ENCODE peak calls at places on chromosomes 6 and 20, in six cellular contexts. One of them, this sample, is unnamed. For H3K36me3, the result is how much of the 10 kb centered on the place peaks cover.

GRCh38 chr6:130140084-130140483 is 82.7 kb downstream of the SAMD3 start:
- DNase-seq in cardiac muscle cell: no peak
- DNase-seq in PC-3: no peak
- DNase-seq in stomach: no peak
- DNase-seq in left ventricle myocardium inferior: no peak
- DNase-seq in WERI-Rb-1: no peak
- DNase-seq in this sample: no peak

GRCh38 chr6:41286544-41287346 is at the start of gene TREM1:
- DNase-seq in cardiac muscle cell: no peak
- DNase-seq in PC-3: peak
- DNase-seq in stomach: no peak
- DNase-seq in left ventricle myocardium inferior: peak
- DNase-seq in WERI-Rb-1: no peak
- DNase-seq in this sample: no peak

GRCh38 chr20:341682-342081 is 5.2 kb upstream of the NRSN2 start:
- DNase-seq in cardiac muscle cell: no peak
- DNase-seq in PC-3: peak
- DNase-seq in stomach: no peak
- DNase-seq in left ventricle myocardium inferior: no peak
- DNase-seq in WERI-Rb-1: no peak
- DNase-seq in this sample: no peak

GRCh38 chr20:6705106-6705766 is 62.2 kb upstream of the BMP2 start:
- DNase-seq in cardiac muscle cell: no peak
- DNase-seq in PC-3: peak
- DNase-seq in stomach: no peak
- DNase-seq in left ventricle myocardium inferior: no peak
- DNase-seq in WERI-Rb-1: no peak
- DNase-seq in this sample: no peak

GRCh38 chr20:45725134-45725533 is 3.0 kb downstream of the SPINT4 start:
- DNase-seq in cardiac muscle cell: no peak
- DNase-seq in PC-3: no peak
- DNase-seq in stomach: no peak
- DNase-seq in left ventricle myocardium inferior: no peak
- DNase-seq in WERI-Rb-1: no peak
- DNase-seq in this sample: no peak

GRCh38 chr6:149320745-149321240 is 3.3 kb downstream of the TAB2 start:
- DNase-seq in cardiac muscle cell: no peak
- DNase-seq in PC-3: peak
- DNase-seq in stomach: no peak
- DNase-seq in left ventricle myocardium inferior: no peak
- DNase-seq in WERI-Rb-1: no peak
- DNase-seq in this sample: no peak

GRCh38 chr20:62953167-62953838 is 794 bp downstream of the SLC17A9 start:
- DNase-seq in cardiac muscle cell: no peak
- DNase-seq in PC-3: no peak
- DNase-seq in stomach: no peak
- DNase-seq in left ventricle myocardium inferior: no peak
- DNase-seq in WERI-Rb-1: no peak
- DNase-seq in this sample: no peak

GRCh38 chr6:125507987-125508655 is 206.4 kb upstream of the HDDC2 start:
- DNase-seq in cardiac muscle cell: no peak
- DNase-seq in PC-3: no peak
- DNase-seq in stomach: no peak
- DNase-seq in left ventricle myocardium inferior: no peak
- DNase-seq in WERI-Rb-1: no peak
- DNase-seq in this sample: peak

GRCh38 chr6:4817551-4817950 is 41.3 kb downstream of the CDYL start:
- DNase-seq in cardiac muscle cell: no peak
- DNase-seq in PC-3: peak
- DNase-seq in stomach: no peak
- DNase-seq in left ventricle myocardium inferior: no peak
- DNase-seq in WERI-Rb-1: no peak
- DNase-seq in this sample: no peak

GRCh38 chr6:47769951-47770350 is 11.9 kb upstream of the OPN5 start:
- DNase-seq in cardiac muscle cell: no peak
- DNase-seq in PC-3: no peak
- DNase-seq in stomach: no peak
- DNase-seq in left ventricle myocardium inferior: no peak
- DNase-seq in WERI-Rb-1: no peak
- DNase-seq in this sample: no peak

GRCh38 chr6:142544199-142544838 is 242.5 kb downstream of the ADGRG6 start:
- DNase-seq in cardiac muscle cell: no peak
- DNase-seq in PC-3: no peak
- DNase-seq in stomach: no peak
- DNase-seq in left ventricle myocardium inferior: no peak
- DNase-seq in WERI-Rb-1: no peak
- DNase-seq in this sample: no peak

GRCh38 chr6:135782517-135782916 is 69.0 kb upstream of the PDE7B start:
- DNase-seq in cardiac muscle cell: no peak
- DNase-seq in PC-3: no peak
- DNase-seq in stomach: no peak
- DNase-seq in left ventricle myocardium inferior: no peak
- DNase-seq in WERI-Rb-1: no peak
- DNase-seq in this sample: no peak

GRCh38 chr20:55667955-55668354 is 337.4 kb downstream of the CBLN4 start:
- DNase-seq in cardiac muscle cell: no peak
- DNase-seq in PC-3: no peak
- DNase-seq in stomach: no peak
- DNase-seq in left ventricle myocardium inferior: no peak
- DNase-seq in WERI-Rb-1: no peak
- DNase-seq in this sample: no peak

GRCh38 chr6:121222656-121223055 is 111.6 kb downstream of the TBC1D32 start:
- DNase-seq in cardiac muscle cell: no peak
- DNase-seq in PC-3: peak
- DNase-seq in stomach: no peak
- DNase-seq in left ventricle myocardium inferior: no peak
- DNase-seq in WERI-Rb-1: no peak
- DNase-seq in this sample: no peak
- TF ChIP-seq CTCF in cardiac muscle cell: peak
- TF ChIP-seq CTCF in PC-3: peak
- TF ChIP-seq CTCF in stomach: no peak
- TF ChIP-seq CTCF in left ventricle myocardium inferior: no peak
- TF ChIP-seq CTCF in WERI-Rb-1: no peak
- TF ChIP-seq CTCF in this sample: no peak

DNA sequence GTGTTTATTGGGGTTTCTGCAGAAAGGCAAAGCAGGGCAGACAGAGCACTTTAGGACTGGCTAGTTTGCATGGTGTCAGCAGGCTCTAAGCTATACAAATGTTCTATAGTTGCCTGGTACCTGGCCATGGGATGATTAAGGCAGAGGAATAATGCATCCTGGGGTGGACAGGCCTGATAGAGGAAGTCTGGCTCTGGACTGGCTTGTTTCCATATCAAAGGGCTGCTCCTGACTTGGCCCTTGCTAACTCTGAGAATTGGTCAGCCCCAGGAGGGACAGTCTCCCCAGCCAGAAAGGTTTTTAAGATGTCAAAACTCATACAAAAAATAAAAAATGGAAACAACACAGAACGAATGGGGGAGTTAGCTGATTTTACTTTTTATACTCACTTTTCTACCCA is 136.9 kb downstream of the TBC1D7 start:
- DNase-seq in cardiac muscle cell: no peak
- DNase-seq in PC-3: no peak
- DNase-seq in stomach: no peak
- DNase-seq in left ventricle myocardium inferior: no peak
- DNase-seq in WERI-Rb-1: no peak
- DNase-seq in this sample: no peak
- H3K4me3 ChIP-seq in cardiac muscle cell: no peak
- H3K4me3 ChIP-seq in PC-3: no peak
- H3K4me3 ChIP-seq in stomach: no peak
- H3K4me3 ChIP-seq in left ventricle myocardium inferior: no peak
- H3K4me3 ChIP-seq in WERI-Rb-1: no peak
- H3K4me3 ChIP-seq in this sample: no peak

GRCh38 chr20:35506872-35507638 is 22.4 kb downstream of the C20orf173 start:
- DNase-seq in cardiac muscle cell: no peak
- DNase-seq in PC-3: peak
- DNase-seq in stomach: no peak
- DNase-seq in left ventricle myocardium inferior: no peak
- DNase-seq in WERI-Rb-1: no peak
- DNase-seq in this sample: no peak

GRCh38 chr20:35503841-35504460 is 25.5 kb downstream of the C20orf173 start:
- DNase-seq in cardiac muscle cell: no peak
- DNase-seq in PC-3: no peak
- DNase-seq in stomach: no peak
- DNase-seq in left ventricle myocardium inferior: peak
- DNase-seq in WERI-Rb-1: no peak
- DNase-seq in this sample: no peak

GRCh38 chr20:35508493-35509218 is 20.8 kb downstream of the C20orf173 start:
- DNase-seq in cardiac muscle cell: no peak
- DNase-seq in PC-3: no peak
- DNase-seq in stomach: no peak
- DNase-seq in left ventricle myocardium inferior: no peak
- DNase-seq in WERI-Rb-1: no peak
- DNase-seq in this sample: no peak

GRCh38 chr20:35504751-35505150 is 24.7 kb downstream of the C20orf173 start:
- DNase-seq in cardiac muscle cell: no peak
- DNase-seq in PC-3: no peak
- DNase-seq in stomach: no peak
- DNase-seq in left ventricle myocardium inferior: no peak
- DNase-seq in WERI-Rb-1: no peak
- DNase-seq in this sample: no peak

DNA sequence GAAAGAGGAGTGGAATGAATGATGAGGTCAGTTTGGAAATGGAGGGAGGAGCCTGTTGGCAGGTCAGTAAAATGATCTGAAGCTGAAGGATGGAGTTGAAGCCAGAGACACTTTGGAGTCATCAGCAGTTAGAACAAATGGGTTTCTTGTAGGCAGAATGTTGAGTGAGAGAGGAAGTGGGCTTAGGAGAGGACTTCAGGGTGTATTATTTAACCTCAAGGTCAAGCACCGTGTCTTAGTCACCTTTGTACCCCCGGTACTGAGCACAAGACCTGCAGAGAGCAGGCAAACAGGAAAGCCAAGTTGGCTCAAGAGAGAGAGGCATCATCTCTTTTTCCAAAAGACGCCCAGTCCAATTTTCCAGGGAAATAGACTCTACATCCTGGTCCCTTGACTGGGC is 23.3 kb downstream of the C20orf173 start:
- DNase-seq in cardiac muscle cell: no peak
- DNase-seq in PC-3: no peak
- DNase-seq in stomach: no peak
- DNase-seq in left ventricle myocardium inferior: no peak
- DNase-seq in WERI-Rb-1: no peak
- DNase-seq in this sample: no peak
- H3K36me3 ChIP-seq in cardiac muscle cell: half or more
- H3K36me3 ChIP-seq in PC-3: under half
- H3K36me3 ChIP-seq in stomach: half or more
- H3K36me3 ChIP-seq in left ventricle myocardium inferior: half or more
- H3K36me3 ChIP-seq in WERI-Rb-1: half or more
- H3K36me3 ChIP-seq in this sample: under half

GRCh38 chr6:139114741-139115140 is 20.1 kb upstream of the HECA start:
- DNase-seq in cardiac muscle cell: no peak
- DNase-seq in PC-3: no peak
- DNase-seq in stomach: no peak
- DNase-seq in left ventricle myocardium inferior: no peak
- DNase-seq in WERI-Rb-1: no peak
- DNase-seq in this sample: no peak
- TF ChIP-seq CTCF in cardiac muscle cell: no peak
- TF ChIP-seq CTCF in PC-3: no peak
- TF ChIP-seq CTCF in stomach: no peak
- TF ChIP-seq CTCF in left ventricle myocardium inferior: no peak
- TF ChIP-seq CTCF in WERI-Rb-1: no peak
- TF ChIP-seq CTCF in this sample: no peak

GRCh38 chr6:77466055-77467028 is 3.1 kb upstream of the HTR1B start:
- DNase-seq in cardiac muscle cell: peak
- DNase-seq in PC-3: peak
- DNase-seq in stomach: peak
- DNase-seq in left ventricle myocardium inferior: peak
- DNase-seq in WERI-Rb-1: peak
- DNase-seq in this sample: no peak
- H3K4me3 ChIP-seq in cardiac muscle cell: peak
- H3K4me3 ChIP-seq in PC-3: peak
- H3K4me3 ChIP-seq in stomach: peak
- H3K4me3 ChIP-seq in left ventricle myocardium inferior: peak
- H3K4me3 ChIP-seq in WERI-Rb-1: no peak
- H3K4me3 ChIP-seq in this sample: peak

GRCh38 chr20:10639051-10639761 is 34.6 kb downstream of the JAG1 start:
- DNase-seq in cardiac muscle cell: no peak
- DNase-seq in PC-3: no peak
- DNase-seq in stomach: no peak
- DNase-seq in left ventricle myocardium inferior: no peak
- DNase-seq in WERI-Rb-1: no peak
- DNase-seq in this sample: no peak
- H3K36me3 ChIP-seq in cardiac muscle cell: half or more
- H3K36me3 ChIP-seq in PC-3: half or more
- H3K36me3 ChIP-seq in stomach: half or more
- H3K36me3 ChIP-seq in left ventricle myocardium inferior: half or more
- H3K36me3 ChIP-seq in WERI-Rb-1: under half
- H3K36me3 ChIP-seq in this sample: under half

DNA sequence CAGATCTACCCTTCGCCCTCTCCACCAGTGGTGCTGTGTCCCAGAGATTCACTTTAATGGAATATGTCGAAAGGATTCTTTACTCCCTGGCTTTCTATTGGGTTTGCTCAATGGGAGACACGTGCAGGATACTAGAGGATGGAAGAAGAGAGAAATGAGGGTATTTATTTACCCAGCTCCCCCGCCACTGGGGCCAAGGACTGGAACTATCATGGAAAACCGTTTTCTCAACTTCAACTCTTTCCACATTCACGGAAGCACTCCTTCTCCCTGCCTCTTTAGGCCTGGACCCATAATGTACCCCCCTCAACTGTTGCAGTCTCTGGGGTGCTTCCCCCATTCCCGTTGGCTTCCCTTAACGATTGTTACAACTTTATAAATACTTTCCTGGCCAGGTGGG is 26.6 kb upstream of the RALY start:
- DNase-seq in cardiac muscle cell: no peak
- DNase-seq in PC-3: no peak
- DNase-seq in stomach: no peak
- DNase-seq in left ventricle myocardium inferior: no peak
- DNase-seq in WERI-Rb-1: no peak
- DNase-seq in this sample: no peak
- TF ChIP-seq CTCF in cardiac muscle cell: no peak
- TF ChIP-seq CTCF in PC-3: no peak
- TF ChIP-seq CTCF in stomach: no peak
- TF ChIP-seq CTCF in left ventricle myocardium inferior: no peak
- TF ChIP-seq CTCF in WERI-Rb-1: no peak
- TF ChIP-seq CTCF in this sample: no peak

DNA sequence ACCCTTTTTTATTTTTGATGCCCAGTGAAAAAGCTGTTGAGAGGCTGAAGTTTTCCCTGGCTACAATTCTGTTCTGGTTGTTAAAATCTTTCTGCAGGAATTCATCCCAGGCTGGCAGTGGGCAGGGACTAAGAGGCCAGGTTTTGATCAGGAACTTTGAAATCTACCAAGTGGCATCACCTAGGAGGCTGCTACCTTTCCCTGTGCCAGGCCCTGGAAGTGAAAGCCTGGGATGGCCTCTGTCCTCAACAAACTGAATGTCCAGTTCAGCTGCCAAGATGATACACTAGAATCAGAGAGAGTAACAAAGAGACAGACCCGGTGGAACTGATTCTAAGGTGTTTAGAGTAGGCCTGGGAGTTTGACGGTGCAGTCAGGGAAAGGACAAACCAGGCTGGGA is 596 bp downstream of the IYD start:
- DNase-seq in cardiac muscle cell: no peak
- DNase-seq in PC-3: no peak
- DNase-seq in stomach: no peak
- DNase-seq in left ventricle myocardium inferior: no peak
- DNase-seq in WERI-Rb-1: no peak
- DNase-seq in this sample: no peak
- H3K4me3 ChIP-seq in cardiac muscle cell: no peak
- H3K4me3 ChIP-seq in PC-3: no peak
- H3K4me3 ChIP-seq in stomach: no peak
- H3K4me3 ChIP-seq in left ventricle myocardium inferior: no peak
- H3K4me3 ChIP-seq in WERI-Rb-1: no peak
- H3K4me3 ChIP-seq in this sample: no peak

This sample was measured in kidney epithelial cell.